ENCODE peak calls at places on chromosome 4, in four cellular contexts. O is psoas muscle, N is endothelial cell, R is lower lobe of right lung. W is an unnamed sample.

GRCh38 chr4:1202526-1203378 is 30.4 kb upstream of the SPON2 start:
- DNase-seq in O (no peak), N (no peak), R (no peak), W (no peak)

GRCh38 chr4:79442422-79442821 is 34.4 kb upstream of the GK2 start:
- DNase-seq in O (no peak), N (no peak), R (no peak), W (no peak)

GRCh38 chr4:74206088-74206826 is 48.3 kb downstream of the MTHFD2L start:
- DNase-seq in O (no peak), N (no peak), R (no peak), W (no peak)

GRCh38 chr4:52377563-52377962 is 281.5 kb downstream of the USP46 start:
- DNase-seq in O (no peak), N (no peak), R (no peak), W (peak)

GRCh38 chr4:165799384-165799815 is 73.6 kb upstream of the TLL1 start:
- DNase-seq in O (no peak), N (no peak), R (peak), W (no peak)

GRCh38 chr4:77434299-77435092 is 171.1 kb upstream of the CXCL13 start:
- DNase-seq in O (no peak), N (no peak), R (peak), W (no peak)

GRCh38 chr4:73669410-73670183 is 49.4 kb upstream of the RASSF6 start:
- DNase-seq in O (no peak), N (no peak), R (no peak), W (no peak)

GRCh38 chr4:164595751-164596150 is 158.2 kb upstream of the SMIM31 start:
- DNase-seq in O (no peak), N (no peak), R (no peak), W (no peak)

GRCh38 chr4:24394041-24394440 is 190.3 kb downstream of the DHX15 start:
- DNase-seq in O (no peak), N (no peak), R (no peak), W (no peak)

GRCh38 chr4:125985856-125986255 is 671.1 kb downstream of the FAT4 start:
- DNase-seq in O (no peak), N (no peak), R (no peak), W (no peak)

GRCh38 chr4:185836268-185837084 is 24.5 kb upstream of the SORBS2 start:
- DNase-seq in O (no peak), N (no peak), R (no peak), W (no peak)

GRCh38 chr4:52507774-52508173 is 151.3 kb downstream of the USP46 start:
- DNase-seq in O (no peak), N (no peak), R (no peak), W (no peak)

GRCh38 chr4:82381661-82382284 is 8.0 kb upstream of the HNRNPD start:
- DNase-seq in O (no peak), N (no peak), R (no peak), W (no peak)

GRCh38 chr4:16914208-16914607 is 15.8 kb upstream of the LDB2 start:
- DNase-seq in O (no peak), N (peak), R (no peak), W (no peak)
- TF ChIP-seq CTCF in O (no peak), N (no peak), R (peak), W (no peak)

GRCh38 chr4:173259310-173259709 is 74.8 kb downstream of the HMGB2 start:
- DNase-seq in O (no peak), N (no peak), R (no peak), W (no peak)
- TF ChIP-seq CTCF in O (no peak), N (peak), R (no peak), W (peak)

GRCh38 chr4:170716868-170717267 is 627.1 kb upstream of the AADAT start:
- DNase-seq in O (no peak), N (no peak), R (no peak), W (no peak)
- TF ChIP-seq CTCF in O (no peak), N (no peak), R (no peak), W (no peak)

GRCh38 chr4:138832563-138832962 is 183.0 kb upstream of the NOCT start:
- DNase-seq in O (no peak), N (no peak), R (no peak), W (no peak)

GRCh38 chr4:138838251-138838650 is 177.3 kb upstream of the NOCT start:
- DNase-seq in O (no peak), N (no peak), R (no peak), W (no peak)

GRCh38 chr4:138834029-138834428 is 181.6 kb upstream of the NOCT start:
- DNase-seq in O (no peak), N (no peak), R (no peak), W (no peak)

GRCh38 chr4:138839574-138839973 is 176.0 kb upstream of the NOCT start:
- DNase-seq in O (no peak), N (no peak), R (no peak), W (no peak)

DNA sequence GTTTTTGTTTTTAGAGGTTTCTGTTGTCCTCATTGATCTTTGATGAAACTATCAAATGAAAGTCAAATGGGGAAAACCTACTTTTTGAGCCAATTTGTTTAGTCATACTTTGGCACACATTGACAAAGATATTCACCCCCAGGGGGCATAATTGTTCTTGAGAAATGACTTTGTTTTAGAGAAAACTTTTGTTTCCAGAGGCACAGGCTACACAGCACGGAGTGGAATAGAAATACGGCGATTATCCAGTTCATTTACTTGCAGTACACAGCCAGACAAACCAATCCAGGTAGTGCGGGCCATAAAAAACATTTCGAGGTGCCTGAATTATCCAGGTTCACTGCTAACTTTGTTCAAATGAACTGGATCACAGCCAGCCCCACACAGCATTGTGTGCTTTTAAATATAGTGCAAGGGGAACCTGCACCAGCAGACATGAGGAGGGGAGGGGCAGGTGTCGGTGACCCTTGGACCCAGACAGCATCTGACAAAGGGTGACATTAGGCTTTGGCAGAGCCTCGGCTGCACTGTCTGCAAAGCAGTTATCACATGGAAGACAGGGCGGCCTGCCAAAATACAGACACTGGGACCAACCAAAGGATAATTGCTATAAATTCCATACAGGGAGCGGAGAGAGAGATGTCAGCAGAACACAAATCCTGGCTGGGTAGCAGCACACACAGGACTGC is 179.6 kb upstream of the NOCT start:
- DNase-seq in O (no peak), N (no peak), R (no peak), W (no peak)
- TF ChIP-seq CTCF in O (no peak), N (no peak), R (no peak), W (no peak)

GRCh38 chr4:3317656-3318211 is 24.9 kb downstream of the RGS12 start:
- DNase-seq in O (no peak), N (no peak), R (no peak), W (no peak)

GRCh38 chr4:3320361-3321023 is 27.7 kb downstream of the RGS12 start:
- DNase-seq in O (peak), N (no peak), R (no peak), W (no peak)

GRCh38 chr4:3316146-3316545 is 23.3 kb downstream of the RGS12 start:
- DNase-seq in O (no peak), N (no peak), R (no peak), W (no peak)

GRCh38 chr4:3317011-3317655 is 24.3 kb downstream of the RGS12 start:
- DNase-seq in O (no peak), N (no peak), R (no peak), W (no peak)

GRCh38 chr4:3318561-3319021 is 25.8 kb downstream of the RGS12 start:
- DNase-seq in O (no peak), N (peak), R (no peak), W (no peak)
- TF ChIP-seq CTCF in O (no peak), N (peak), R (no peak), W (no peak)

GRCh38 chr4:48779095-48779997 is 733 bp downstream of the FRYL start:
- DNase-seq in O (peak), N (peak), R (peak), W (peak)
- TF ChIP-seq CTCF in O (peak), N (no peak), R (peak), W (no peak)

GRCh38 chr4:95963456-95963855 is 123.6 kb downstream of the PDHA2 start:
- DNase-seq in O (no peak), N (no peak), R (no peak), W (no peak)
- TF ChIP-seq CTCF in O (no peak), N (no peak), R (no peak), W (no peak)